ENCODE peak calls at places on chromosomes 1 and 21, in five cellular contexts. T is BE2C, V is A549, C is B cell, Q is PC-9. R is an unnamed sample.

GRCh38 chr1:155466996-155467395 is 95.6 kb downstream of the ASH1L start:
- DNase-seq in V (peak), C (no peak), Q (no peak), T (no peak), R (no peak)

GRCh38 chr1:226908913-226909312 is 31.2 kb upstream of the COQ8A start:
- DNase-seq in C (no peak), Q (no peak), V (no peak), T (no peak), R (no peak)

GRCh38 chr21:42593007-42593814 is 60.2 kb upstream of the PDE9A start:
- DNase-seq in V (peak), Q (peak), T (peak), C (peak), R (peak)

GRCh38 chr1:202144510-202145324 is at the start of gene ARL8A:
- DNase-seq in V (peak), T (peak), Q (peak), C (peak), R (peak)

GRCh38 chr1:193537266-193538003 is 351.0 kb upstream of the B3GALT2 start:
- DNase-seq in C (peak), T (no peak), Q (no peak), V (no peak), R (no peak)

GRCh38 chr1:169003864-169004516 is 102.5 kb upstream of the ATP1B1 start:
- DNase-seq in V (peak), Q (peak), C (no peak), T (no peak), R (no peak)

GRCh38 chr1:184664042-184664659 is 90.5 kb downstream of the EDEM3 start:
- DNase-seq in C (no peak), V (peak), T (peak), Q (peak), R (peak)

GRCh38 chr1:185652348-185652747 is 81.8 kb upstream of the HMCN1 start:
- DNase-seq in C (no peak), Q (no peak), T (no peak), V (peak), R (no peak)

GRCh38 chr1:61842863-61843514 is 100.7 kb downstream of the PATJ start:
- DNase-seq in C (no peak), Q (no peak), V (peak), T (peak), R (no peak)

GRCh38 chr1:168958562-168959289 is 147.8 kb upstream of the ATP1B1 start:
- DNase-seq in V (no peak), T (no peak), Q (no peak), C (no peak), R (no peak)

GRCh38 chr1:7993593-7994479 is 32.3 kb downstream of the ERRFI1 start:
- DNase-seq in C (no peak), Q (no peak), V (no peak), T (no peak), R (no peak)

GRCh38 chr1:3684031-3684430 is 31.7 kb downstream of the TP73 start:
- DNase-seq in T (no peak), Q (no peak), V (no peak), C (no peak), R (peak)

GRCh38 chr1:27616441-27616840 is 12.5 kb upstream of the AHDC1 start:
- DNase-seq in Q (no peak), T (no peak), C (no peak), V (no peak), R (no peak)
- TF ChIP-seq CTCF in Q (no peak), T (peak), C (no peak), V (no peak), R (no peak)

DNA sequence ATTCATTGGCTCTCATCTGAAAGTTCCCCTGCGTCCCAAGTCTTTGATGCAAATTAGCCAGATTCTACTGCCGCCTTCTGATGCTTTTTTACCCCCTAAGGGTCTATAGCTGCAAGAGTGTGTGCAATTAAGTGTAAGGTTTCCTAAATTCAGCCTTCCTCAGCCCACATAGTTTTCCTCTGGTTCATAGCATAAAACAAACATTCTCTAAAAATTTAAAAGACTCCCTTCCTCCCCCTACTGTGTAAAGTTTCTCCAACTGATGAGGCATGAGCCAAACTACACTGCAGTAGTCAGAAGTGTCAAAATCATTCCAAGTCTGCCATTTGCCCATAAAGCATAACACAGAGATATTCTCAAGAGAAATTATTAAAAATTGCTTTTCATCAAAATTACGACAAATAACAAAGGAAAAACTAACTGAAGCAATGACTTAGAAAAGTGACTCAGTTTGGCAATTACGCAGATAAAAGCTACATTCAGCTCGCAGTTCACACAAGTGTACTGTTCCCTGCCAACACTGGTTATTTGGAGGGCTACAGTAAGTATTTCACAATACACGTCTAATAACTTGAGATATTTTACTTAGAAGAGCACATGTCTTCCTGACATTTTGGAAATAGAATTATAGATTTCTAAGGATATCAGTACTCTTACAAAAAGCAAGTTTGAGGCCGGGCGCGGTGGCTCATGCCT is 15.4 kb downstream of the KCNH1 start:
- DNase-seq in V (no peak), T (no peak), C (no peak), Q (no peak), R (no peak)
- TF ChIP-seq CTCF in V (no peak), T (no peak), C (no peak), Q (no peak), R (no peak)

GRCh38 chr21:25927195-25927880 is 192.6 kb downstream of the GABPA start:
- DNase-seq in Q (no peak), V (no peak), T (no peak), C (no peak), R (no peak)

GRCh38 chr21:25925064-25925463 is 190.3 kb downstream of the GABPA start:
- DNase-seq in V (no peak), C (no peak), Q (no peak), T (no peak), R (no peak)

GRCh38 chr21:25929859-25930520 is 195.2 kb downstream of the GABPA start:
- DNase-seq in C (no peak), T (no peak), V (no peak), Q (no peak), R (no peak)

GRCh38 chr21:25931791-25932190 is 197.0 kb downstream of the GABPA start:
- DNase-seq in C (no peak), Q (no peak), V (no peak), T (no peak), R (no peak)

GRCh38 chr21:25925936-25926335 is 191.2 kb downstream of the GABPA start:
- DNase-seq in V (no peak), Q (no peak), C (no peak), T (no peak), R (no peak)
- TF ChIP-seq CTCF in V (no peak), Q (no peak), C (no peak), T (no peak), R (no peak)

GRCh38 chr1:150236614-150236934 is 662 bp upstream of the ANP32E start:
- DNase-seq in V (no peak), C (no peak), Q (no peak), T (no peak), R (no peak)
- TF ChIP-seq CTCF in V (peak), C (no peak), Q (no peak), T (no peak), R (no peak)

GRCh38 chr21:31343680-31344480 is at the start of gene TIAM1:
- DNase-seq in T (no peak), Q (peak), C (no peak), V (peak), R (peak)

GRCh38 chr21:31349208-31349607 is 5.1 kb upstream of the TIAM1 start:
- DNase-seq in T (no peak), Q (no peak), C (no peak), V (no peak), R (no peak)

GRCh38 chr21:31348188-31348587 is 4.1 kb upstream of the TIAM1 start:
- DNase-seq in Q (no peak), V (no peak), C (no peak), T (no peak), R (no peak)

GRCh38 chr21:31346256-31346821 is 2.3 kb upstream of the TIAM1 start:
- DNase-seq in T (no peak), V (no peak), Q (no peak), C (no peak), R (no peak)

GRCh38 chr21:31347435-31348032 is 3.5 kb upstream of the TIAM1 start:
- DNase-seq in Q (no peak), C (no peak), V (peak), T (peak), R (no peak)
- TF ChIP-seq CTCF in Q (peak), C (no peak), V (peak), T (peak), R (peak)

DNA sequence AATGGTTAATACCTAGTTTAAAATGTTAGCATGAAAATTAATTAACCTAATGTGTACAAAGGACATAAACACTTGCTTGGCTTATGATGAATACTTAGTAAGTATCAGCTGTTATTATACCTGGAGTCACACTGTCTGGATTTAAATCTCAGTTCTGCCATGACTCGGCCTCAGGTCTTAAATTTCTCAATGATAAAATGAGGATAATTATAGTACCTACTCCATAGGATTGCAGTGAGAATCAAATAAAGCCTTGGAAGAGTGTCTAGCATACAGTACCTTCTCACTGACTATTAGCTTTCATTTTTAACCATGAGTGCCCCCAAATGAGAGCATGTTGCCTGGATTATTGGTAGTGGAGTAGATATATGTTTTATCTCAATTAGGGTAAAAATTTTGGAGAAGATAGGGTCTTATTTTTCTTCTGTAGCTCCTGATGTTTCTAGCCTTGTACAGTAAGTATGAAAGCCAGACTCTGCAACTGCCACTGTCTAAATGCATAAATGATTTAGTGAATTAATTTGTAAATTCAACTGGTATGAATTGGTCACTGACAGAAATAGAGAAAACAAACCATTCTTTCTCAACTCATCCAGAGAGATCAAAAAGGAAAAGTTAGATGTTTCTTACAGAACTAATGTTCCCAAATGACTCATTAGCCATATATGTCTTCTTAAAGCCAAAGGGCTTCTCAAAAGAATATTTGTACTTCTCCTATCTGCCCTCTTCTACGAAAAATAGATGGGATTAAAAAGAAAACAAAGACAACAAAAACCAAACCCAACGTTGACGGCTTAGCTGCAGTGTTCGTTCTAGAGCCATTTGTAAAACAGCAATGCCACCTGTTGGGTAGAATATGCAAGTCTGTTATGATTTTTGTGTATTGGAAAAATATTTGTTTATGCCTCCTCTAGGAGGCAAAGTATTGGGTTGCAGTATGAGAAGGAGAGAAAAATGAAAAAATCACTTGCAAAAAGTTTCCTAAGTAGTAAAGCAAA is 53.8 kb upstream of the MROH9 start:
- DNase-seq in T (no peak), V (peak), C (no peak), Q (no peak), R (no peak)
- TF ChIP-seq CTCF in T (peak), V (peak), C (no peak), Q (peak), R (no peak)

GRCh38 chr1:231069333-231069732 is 29.3 kb upstream of the FAM89A start:
- DNase-seq in V (no peak), Q (no peak), C (no peak), T (no peak), R (no peak)

GRCh38 chr1:231064418-231064817 is 24.4 kb upstream of the FAM89A start:
- DNase-seq in T (no peak), V (no peak), C (no peak), Q (no peak), R (no peak)

GRCh38 chr1:231062500-231063270 is 22.6 kb upstream of the FAM89A start:
- DNase-seq in T (no peak), Q (no peak), V (no peak), C (no peak), R (no peak)

GRCh38 chr1:231068772-231069171 is 28.7 kb upstream of the FAM89A start:
- DNase-seq in T (no peak), Q (no peak), V (no peak), C (no peak), R (no peak)

GRCh38 chr1:231065510-231066241 is 25.6 kb upstream of the FAM89A start:
- DNase-seq in Q (no peak), V (no peak), C (no peak), T (no peak), R (no peak)
- TF ChIP-seq CTCF in Q (no peak), V (no peak), C (no peak), T (no peak), R (no peak)

GRCh38 chr1:190634134-190634533 is 156.5 kb upstream of the BRINP3 start:
- DNase-seq in V (no peak), Q (no peak), C (no peak), T (no peak), R (no peak)

GRCh38 chr1:190633488-190633887 is 155.8 kb upstream of the BRINP3 start:
- DNase-seq in T (peak), V (no peak), C (no peak), Q (no peak), R (no peak)
- TF ChIP-seq CTCF in T (peak), V (no peak), C (no peak), Q (no peak), R (no peak)

GRCh38 chr1:181906631-181907030 is 154.9 kb downstream of the ZNF648 start:
- DNase-seq in V (no peak), Q (no peak), C (no peak), T (no peak), R (no peak)

GRCh38 chr1:181909010-181909409 is 152.5 kb downstream of the ZNF648 start:
- DNase-seq in Q (no peak), T (no peak), V (no peak), C (no peak), R (no peak)

GRCh38 chr1:181911715-181912114 is 149.8 kb downstream of the ZNF648 start:
- DNase-seq in V (no peak), Q (no peak), C (no peak), T (no peak), R (no peak)

GRCh38 chr1:181905944-181906597 is 155.4 kb downstream of the ZNF648 start:
- DNase-seq in C (no peak), V (no peak), Q (no peak), T (no peak), R (no peak)

GRCh38 chr1:181910905-181911304 is 150.6 kb downstream of the ZNF648 start:
- DNase-seq in T (no peak), Q (no peak), C (no peak), V (peak), R (no peak)
- TF ChIP-seq CTCF in T (peak), Q (peak), C (no peak), V (no peak), R (peak)

DNA sequence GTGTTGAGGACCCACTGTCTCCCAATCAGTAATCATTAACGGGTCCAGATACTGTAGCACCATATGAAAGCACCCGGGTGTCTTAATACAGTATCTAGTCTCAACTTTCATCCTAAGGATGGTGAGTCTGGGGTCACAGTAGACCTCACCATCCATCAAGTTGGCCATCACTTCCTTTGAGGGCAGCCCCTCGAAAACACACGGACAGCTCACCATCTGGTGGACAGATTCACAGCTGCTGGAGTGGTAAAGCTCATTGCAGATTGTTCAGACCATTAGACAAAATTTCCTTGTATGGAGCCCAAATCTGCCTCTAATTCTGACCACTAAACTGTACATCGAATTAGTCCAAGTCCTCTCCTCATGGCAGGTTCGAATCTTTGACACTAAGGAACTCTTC is 123.1 kb downstream of the PGBD5 start:
- DNase-seq in C (no peak), Q (no peak), T (no peak), V (no peak), R (no peak)
- TF ChIP-seq CTCF in C (no peak), Q (no peak), T (peak), V (no peak), R (no peak)